ENCODE peak calls at places on chromosomes 2 and 18, in six cellular contexts. Q is T1000; V is stimulated activated CD4-positive, alpha-beta T cell treated with anti-CD3 and anti-CD28 coated beads, Interleukin-12 subunit alpha, Interleukin-12 subunit beta, amount 100 ng/mL, for 48 hours; H is astrocyte of the spinal cord; X is NAMALWA; Z is left kidney. N is an unnamed sample.

GRCh38 chr2:19762142-19762541 is 139.6 kb downstream of the TTC32 start:
- DNase-seq in Z (no peak), V (no peak), H (no peak), X (no peak), Q (no peak), N (no peak)

GRCh38 chr2:30691091-30691947 is 115.9 kb downstream of the CAPN13 start:
- DNase-seq in X (no peak), H (no peak), V (no peak), Z (no peak), Q (no peak), N (no peak)

GRCh38 chr2:188993264-188993663 is 19.1 kb downstream of the COL3A1 start:
- DNase-seq in X (no peak), Q (no peak), H (no peak), Z (no peak), V (no peak), N (no peak)

GRCh38 chr2:85589982-85590791 is 5.4 kb upstream of the RNF181 start:
- DNase-seq in X (no peak), V (no peak), H (peak), Z (no peak), Q (no peak), N (no peak)

GRCh38 chr2:223811757-223812156 is 25.6 kb downstream of the AP1S3 start:
- DNase-seq in V (no peak), Z (no peak), H (peak), X (no peak), Q (no peak), N (no peak)

GRCh38 chr18:38663682-38664081 is 1098.1 kb upstream of the CELF4 start:
- DNase-seq in Q (no peak), Z (no peak), X (no peak), V (no peak), H (no peak), N (no peak)

GRCh38 chr2:99572380-99572779 is 82.6 kb upstream of the REV1 start:
- DNase-seq in Q (no peak), Z (peak), H (peak), X (no peak), V (no peak), N (no peak)

GRCh38 chr18:1958798-1959197 is 612.5 kb downstream of the METTL4 start:
- DNase-seq in Q (no peak), H (no peak), V (no peak), X (no peak), Z (no peak), N (no peak)

GRCh38 chr2:39020383-39020782 is 100.5 kb downstream of the SOS1 start:
- DNase-seq in Z (no peak), Q (no peak), H (no peak), V (no peak), X (no peak), N (no peak)

GRCh38 chr2:70381821-70382220 is 80.0 kb upstream of the FAM136A start:
- DNase-seq in Z (no peak), X (no peak), H (no peak), V (no peak), Q (no peak), N (no peak)